ENCODE peak calls at places on chromosomes 13 and 19, in four cellular contexts. J is cardiac muscle cell; F is effector CD4-positive, alpha-beta T cell; O is brain microvascular endothelial cell. L is an unnamed sample.

GRCh38 chr19:35134601-35135091 is at the start of gene LGI4:
- DNase-seq in J (no peak), F (no peak), O (no peak), L (no peak)

GRCh38 chr19:43763473-43763939 is 8.7 kb upstream of the SMG9 start:
- DNase-seq in J (no peak), F (no peak), O (no peak), L (no peak)

GRCh38 chr19:42352216-42352892 is 26.9 kb downstream of the MEGF8 start:
- DNase-seq in J (no peak), F (no peak), O (peak; percentile 34), L (no peak)

GRCh38 chr13:30806784-30807183 is 71.4 kb downstream of the ALOX5AP start:
- DNase-seq in J (peak; percentile 72), F (no peak), O (peak; percentile 64), L (no peak)

GRCh38 chr19:31520633-31521032 is 171.4 kb upstream of the TSHZ3 start:
- DNase-seq in J (no peak), F (no peak), O (no peak), L (no peak)

GRCh38 chr13:110593430-110594130 is 21.8 kb upstream of the NAXD start:
- DNase-seq in J (peak; percentile 71), F (no peak), O (peak; percentile 27), L (no peak)

GRCh38 chr19:10672529-10673150 is 18.5 kb downstream of the ILF3 start:
- DNase-seq in J (peak; percentile 15), F (no peak), O (no peak), L (no peak)

GRCh38 chr19:41793414-41793727 is 3.0 kb upstream of the CEACAM3 start:
- DNase-seq in J (no peak), F (no peak), O (no peak), L (no peak)

GRCh38 chr13:45339867-45340266 is 1.1 kb downstream of the TPT1 start:
- DNase-seq in J (no peak), F (no peak), O (no peak), L (no peak)